ENCODE peak calls at places on chromosomes 1 and 21, in eight cellular contexts. Y is spleen, M is esophagus muscularis mucosa, F is sigmoid colon, E is H1, K is breast epithelium, I is K562, P is prostate gland. N is an unnamed sample. For H3K27me3, the result is how much of the 10 kb centered on the place peaks cover.

GRCh38 chr21:34967509-34968289 is 81.4 kb downstream of the RUNX1 start:
- DNase-seq in Y (no peak), M (no peak), F (no peak), E (no peak), K (no peak), I (peak), P (no peak), N (no peak)

GRCh38 chr1:230113605-230114241 is 46.7 kb downstream of the GALNT2 start:
- DNase-seq in Y (no peak), M (no peak), F (peak), E (no peak), K (no peak), I (no peak), P (no peak), N (no peak)

GRCh38 chr1:184457500-184457899 is 70.7 kb downstream of the C1orf21 start:
- DNase-seq in Y (no peak), M (no peak), F (no peak), E (no peak), K (no peak), I (no peak), P (peak), N (no peak)

GRCh38 chr1:9794081-9794480 is 29.7 kb downstream of the CLSTN1 start:
- DNase-seq in Y (no peak), M (no peak), F (peak), E (no peak), K (no peak), I (no peak), P (no peak), N (no peak)

GRCh38 chr1:237610157-237610556 is 280.6 kb downstream of the ZP4 start:
- DNase-seq in Y (no peak), M (no peak), F (no peak), E (no peak), K (no peak), I (no peak), P (no peak), N (no peak)

GRCh38 chr1:36342426-36343185 is 19.2 kb upstream of the EVA1B start:
- DNase-seq in Y (peak), M (no peak), F (peak), E (no peak), K (no peak), I (peak), P (no peak), N (peak)

GRCh38 chr1:59188413-59189213 is 108.3 kb upstream of the FGGY start:
- DNase-seq in Y (no peak), M (no peak), F (no peak), E (no peak), K (no peak), I (no peak), P (no peak), N (no peak)

GRCh38 chr1:37479255-37480124 is 5.1 kb downstream of the ZC3H12A start:
- DNase-seq in Y (peak), M (peak), F (peak), E (no peak), K (peak), I (peak), P (peak), N (peak)

GRCh38 chr1:54834007-54834541 is 33.0 kb upstream of the TTC22 start:
- DNase-seq in Y (no peak), M (peak), F (no peak), E (no peak), K (peak), I (no peak), P (no peak), N (no peak)

GRCh38 chr1:224629965-224630364 is 13.8 kb downstream of the CNIH3 start:
- DNase-seq in Y (no peak), M (no peak), F (no peak), E (no peak), K (no peak), I (no peak), P (no peak), N (no peak)

GRCh38 chr1:31924839-31925238 is 13.3 kb downstream of the PTP4A2 start:
- DNase-seq in Y (no peak), M (no peak), F (no peak), E (no peak), K (no peak), I (no peak), P (no peak), N (no peak)

GRCh38 chr1:27406354-27406665 is 13.9 kb downstream of the GPR3 start:
- DNase-seq in Y (no peak), M (no peak), F (no peak), E (no peak), K (peak), I (no peak), P (no peak), N (no peak)

GRCh38 chr1:54716299-54717047 is 812 bp downstream of the TTC4 start:
- DNase-seq in Y (no peak), M (no peak), F (no peak), E (no peak), K (no peak), I (peak), P (no peak), N (no peak)

GRCh38 chr1:59041878-59042277 is 255.0 kb upstream of the FGGY start:
- DNase-seq in Y (no peak), M (no peak), F (no peak), E (no peak), K (peak), I (no peak), P (no peak), N (no peak)

GRCh38 chr21:39314155-39315027 is 959 bp upstream of the BRWD1 start:
- DNase-seq in Y (no peak), M (no peak), F (peak), E (no peak), K (no peak), I (no peak), P (peak), N (peak)

GRCh38 chr1:78275456-78275855 is 215.3 kb upstream of the PTGFR start:
- DNase-seq in Y (no peak), M (no peak), F (no peak), E (no peak), K (no peak), I (no peak), P (no peak), N (no peak)

GRCh38 chr1:234114648-234115307 is 210.3 kb downstream of the SLC35F3 start:
- DNase-seq in Y (no peak), M (no peak), F (no peak), E (no peak), K (peak), I (peak), P (peak), N (peak)

GRCh38 chr1:232594018-232594502 is 35.9 kb downstream of the SIPA1L2 start:
- DNase-seq in Y (no peak), M (peak), F (no peak), E (no peak), K (no peak), I (no peak), P (no peak), N (no peak)

GRCh38 chr1:52659356-52659755 is 26.4 kb downstream of the SHISAL2A start:
- DNase-seq in Y (no peak), M (no peak), F (no peak), E (no peak), K (no peak), I (no peak), P (no peak), N (no peak)

GRCh38 chr1:1361233-1361981 is 3.1 kb upstream of the MXRA8 start:
- DNase-seq in Y (peak), M (no peak), F (peak), E (no peak), K (no peak), I (no peak), P (no peak), N (no peak)

GRCh38 chr1:162166934-162167615 is 97.6 kb downstream of the NOS1AP start:
- DNase-seq in Y (no peak), M (no peak), F (no peak), E (no peak), K (no peak), I (no peak), P (no peak), N (no peak)

GRCh38 chr1:162168261-162168660 is 98.8 kb downstream of the NOS1AP start:
- DNase-seq in Y (no peak), M (no peak), F (no peak), E (no peak), K (peak), I (no peak), P (peak), N (no peak)

GRCh38 chr1:162172733-162173132 is 103.2 kb downstream of the NOS1AP start:
- DNase-seq in Y (no peak), M (no peak), F (no peak), E (no peak), K (no peak), I (no peak), P (no peak), N (no peak)

GRCh38 chr1:162168935-162169545 is 99.5 kb downstream of the NOS1AP start:
- DNase-seq in Y (no peak), M (no peak), F (no peak), E (no peak), K (no peak), I (no peak), P (no peak), N (no peak)

GRCh38 chr1:162171078-162171477 is 101.6 kb downstream of the NOS1AP start:
- DNase-seq in Y (no peak), M (no peak), F (no peak), E (no peak), K (no peak), I (no peak), P (no peak), N (no peak)
- TF ChIP-seq POLR2AphosphoS5 in Y (no peak), M (no peak), F (no peak), E (no peak), K (no peak), I (no peak), P (no peak), N (no peak)

GRCh38 chr1:84541679-84542078 is 32.6 kb downstream of the CTBS start:
- DNase-seq in Y (no peak), M (no peak), F (no peak), E (no peak), K (no peak), I (no peak), P (no peak), N (no peak)
- TF ChIP-seq CTCF in Y (no peak), M (no peak), F (no peak), E (no peak), K (peak), I (peak), P (peak), N (peak)

DNA sequence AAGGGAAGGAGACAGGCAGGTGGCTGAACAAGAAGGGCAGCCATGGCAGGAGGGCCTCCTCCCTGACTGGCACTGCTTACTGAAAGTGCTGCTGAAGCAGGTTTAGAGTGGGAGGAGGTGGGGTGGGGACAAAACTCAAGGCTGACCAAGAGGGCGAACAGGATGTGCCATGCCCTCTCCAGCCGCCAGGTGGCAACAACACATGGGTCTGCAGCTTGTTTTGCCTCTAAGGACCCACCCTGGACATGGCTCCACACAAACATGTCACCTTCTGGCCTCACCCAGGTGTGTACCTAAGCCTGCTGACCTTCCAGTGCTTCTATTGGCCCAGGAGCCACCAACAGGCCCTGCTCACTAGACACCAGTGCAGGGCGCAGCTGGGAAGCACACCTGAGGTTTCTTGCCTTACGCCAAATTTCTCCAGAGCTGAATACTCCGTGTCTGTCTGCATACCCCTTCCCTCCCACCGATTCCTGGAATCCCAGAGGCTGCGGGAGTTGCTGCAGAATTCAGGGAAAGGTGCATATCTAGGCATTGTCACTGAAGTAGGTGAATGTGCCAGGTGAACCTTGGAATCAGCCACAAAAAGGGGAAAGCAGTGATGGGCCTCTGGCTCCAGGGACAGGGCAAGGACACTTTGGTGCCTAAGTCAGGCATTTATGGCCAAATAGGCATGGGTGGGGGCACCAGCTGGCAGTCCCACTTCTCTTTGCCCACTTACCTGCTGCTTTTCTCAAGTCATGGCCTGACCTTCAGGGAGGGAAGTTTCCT is 5.3 kb downstream of the PSRC1 start:
- DNase-seq in Y (peak), M (peak), F (peak), E (peak), K (no peak), I (peak), P (peak), N (peak)
- H3K27me3 ChIP-seq in Y (under half), M (under half), F (under half), E (under half), K (under half), I (under half), P (under half), N (under half)

DNA sequence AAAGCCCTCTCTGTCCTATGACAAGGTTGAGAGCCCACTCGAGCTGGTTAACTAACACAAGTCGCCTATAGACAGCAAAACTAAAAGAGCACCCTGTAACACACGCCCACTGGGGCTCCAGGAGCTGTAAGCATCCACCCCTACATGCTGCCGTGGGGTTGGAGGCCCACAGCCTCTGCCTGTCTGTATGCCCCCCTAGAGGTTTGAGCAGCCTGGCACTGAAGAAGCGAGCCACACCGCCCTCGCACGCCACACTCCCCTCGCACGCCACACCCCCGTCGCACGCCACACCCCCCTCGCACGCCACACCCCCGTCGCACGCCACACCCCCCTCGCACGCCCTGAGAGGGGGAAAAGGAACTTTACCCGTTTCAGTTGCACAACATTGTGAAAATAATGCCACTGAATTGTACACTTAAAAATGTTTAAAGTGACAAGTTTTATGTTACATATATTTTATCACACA is 13.2 kb upstream of the HMGCL start:
- DNase-seq in Y (peak), M (peak), F (peak), E (no peak), K (peak), I (peak), P (peak), N (peak)
- TF ChIP-seq POLR2AphosphoS5 in Y (peak), M (no peak), F (no peak), E (no peak), K (no peak), I (no peak), P (no peak), N (no peak)

DNA sequence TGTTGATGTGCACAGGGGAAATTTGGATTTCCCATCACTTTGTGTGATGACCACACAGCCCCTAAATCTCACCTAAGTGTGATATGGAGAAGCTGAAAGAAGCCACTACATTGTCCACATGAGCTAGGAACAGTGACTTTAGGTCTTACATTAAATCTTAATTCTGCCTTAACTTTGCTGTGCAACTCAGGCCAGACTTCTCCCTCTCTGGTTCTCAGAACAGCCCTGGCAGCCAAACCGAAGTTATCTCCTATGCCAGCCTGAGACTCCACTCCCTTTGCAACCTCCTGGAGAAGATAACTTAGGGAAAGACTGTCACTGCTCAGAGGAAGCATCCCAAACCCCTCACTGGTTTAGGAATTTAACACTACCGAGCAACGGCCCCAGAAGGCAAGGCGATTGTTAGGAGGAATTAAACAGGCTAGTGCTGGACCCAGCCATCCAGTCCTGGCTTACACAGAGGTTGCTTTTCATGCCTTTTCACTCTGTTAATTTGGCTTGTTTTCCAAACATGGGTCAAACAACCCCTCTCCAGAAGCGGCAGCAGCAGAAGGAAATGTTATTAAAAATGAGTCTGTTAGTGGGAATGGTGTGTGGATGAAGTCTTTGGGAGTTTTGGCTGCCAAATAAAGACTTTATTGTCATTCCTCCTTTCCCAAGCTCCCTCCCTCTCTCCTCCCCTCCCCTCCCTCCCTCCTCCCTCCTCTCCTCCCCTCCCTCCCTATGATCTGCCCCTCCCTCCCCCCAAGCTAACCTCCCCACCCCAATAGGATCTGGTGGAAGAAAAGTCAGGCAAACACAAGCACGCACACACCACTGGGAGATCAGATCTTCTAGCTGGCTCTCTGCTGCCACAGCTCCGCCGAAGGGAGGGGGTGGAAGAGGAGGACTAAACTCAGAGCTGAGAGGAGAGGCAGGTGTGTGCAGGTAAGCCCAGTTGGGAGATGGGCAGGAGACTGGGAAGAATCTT is at the start of gene PRELP:
- DNase-seq in Y (peak), M (no peak), F (peak), E (no peak), K (peak), I (peak), P (peak), N (peak)
- TF ChIP-seq CTCF in Y (no peak), M (peak), F (no peak), E (peak), K (no peak), I (no peak), P (no peak), N (no peak)

DNA sequence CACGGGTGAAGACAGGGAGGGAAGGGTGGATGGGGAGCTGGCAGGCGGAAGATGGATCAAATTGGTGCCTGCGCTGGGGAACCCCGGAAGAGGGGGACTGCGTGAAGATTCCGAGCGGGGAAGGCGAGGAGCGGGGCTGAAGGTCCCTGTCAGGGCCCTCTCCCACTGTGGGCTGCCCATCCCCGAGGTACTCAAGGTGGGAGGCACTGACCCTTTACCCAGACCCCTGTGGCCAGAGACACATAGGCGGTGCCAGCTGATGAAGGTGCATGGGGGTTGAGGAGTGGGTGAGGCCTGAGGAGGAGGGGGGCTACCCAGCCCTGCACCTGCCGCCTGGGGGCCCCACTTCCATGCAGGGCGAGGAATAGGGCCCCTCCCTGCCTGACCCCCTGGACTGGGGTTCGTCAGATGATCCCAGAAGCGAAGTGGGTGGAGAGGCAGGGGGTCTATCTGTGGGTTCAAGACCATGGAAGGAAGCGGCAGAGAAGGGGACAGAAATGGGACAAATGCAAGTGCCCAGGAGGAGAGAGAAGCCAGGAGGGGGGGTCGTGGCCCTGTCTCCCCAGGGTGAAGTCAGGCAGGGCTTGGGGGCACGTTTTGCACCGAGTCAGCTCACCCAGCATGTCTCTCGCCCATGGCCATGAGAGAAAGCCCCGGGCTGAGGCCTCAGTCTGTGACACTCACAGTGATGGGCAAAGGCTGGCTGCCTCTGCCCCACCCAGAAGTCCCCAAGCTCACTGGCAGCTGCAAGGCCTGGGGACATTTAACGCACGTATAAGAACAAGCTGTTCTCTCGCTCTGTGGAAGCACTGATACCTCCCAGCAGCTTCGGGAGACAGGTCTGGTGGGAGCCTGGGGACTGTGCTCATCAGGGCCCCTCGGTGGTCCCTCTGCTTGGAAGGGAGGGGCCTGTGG is 7.0 kb upstream of the MMEL1 start:
- DNase-seq in Y (no peak), M (no peak), F (no peak), E (no peak), K (no peak), I (no peak), P (no peak), N (no peak)
- H3K27me3 ChIP-seq in Y (under half), M (under half), F (under half), E (under half), K (under half), I (under half), P (under half), N (under half)